ENCODE peak calls at places on chromosomes 12 and 14, in four cellular contexts. One of them, this sample, is unnamed.

GRCh38 chr14:54627718-54628345 is 60.9 kb downstream of the SAMD4A start:
- DNase-seq in GM12878: peak
- DNase-seq in HepG2: no peak
- DNase-seq in K562: no peak
- DNase-seq in this sample: no peak

GRCh38 chr12:24948816-24949722 is at the start of gene BCAT1:
- DNase-seq in HepG2: peak
- DNase-seq in K562: peak
- DNase-seq in GM12878: no peak
- DNase-seq in this sample: no peak

GRCh38 chr12:67430708-67431335 is 161.7 kb downstream of the CAND1 start:
- DNase-seq in HepG2: no peak
- DNase-seq in K562: no peak
- DNase-seq in GM12878: no peak
- DNase-seq in this sample: no peak

GRCh38 chr12:5864913-5865312 is 80.1 kb downstream of the ANO2 start:
- DNase-seq in GM12878: no peak
- DNase-seq in K562: no peak
- DNase-seq in HepG2: no peak
- DNase-seq in this sample: no peak

GRCh38 chr14:58639842-58640484 is 2.2 kb downstream of the DACT1 start:
- DNase-seq in HepG2: peak
- DNase-seq in K562: no peak
- DNase-seq in GM12878: peak
- DNase-seq in this sample: peak

GRCh38 chr12:11719678-11720099 is 70.2 kb downstream of the ETV6 start:
- DNase-seq in HepG2: no peak
- DNase-seq in GM12878: no peak
- DNase-seq in K562: no peak
- DNase-seq in this sample: no peak

GRCh38 chr12:82627799-82628198 is 58.9 kb upstream of the TMTC2 start:
- DNase-seq in K562: no peak
- DNase-seq in GM12878: no peak
- DNase-seq in HepG2: peak
- DNase-seq in this sample: peak

GRCh38 chr12:76621582-76622024 is 62.0 kb upstream of the OSBPL8 start:
- DNase-seq in GM12878: peak
- DNase-seq in K562: peak
- DNase-seq in HepG2: peak
- DNase-seq in this sample: peak

GRCh38 chr12:91381309-91381804 is 198.7 kb upstream of the DCN start:
- DNase-seq in HepG2: no peak
- DNase-seq in K562: no peak
- DNase-seq in GM12878: peak
- DNase-seq in this sample: no peak

GRCh38 chr12:3135522-3136461 is 58.6 kb downstream of the TSPAN9 start:
- DNase-seq in HepG2: peak
- DNase-seq in K562: peak
- DNase-seq in GM12878: peak
- DNase-seq in this sample: peak

GRCh38 chr14:104913413-104913812 is 11.3 kb upstream of the PLD4 start:
- DNase-seq in HepG2: no peak
- DNase-seq in GM12878: no peak
- DNase-seq in K562: no peak
- DNase-seq in this sample: no peak

GRCh38 chr14:76775159-76775694 is 14.0 kb downstream of the VASH1 start:
- DNase-seq in GM12878: no peak
- DNase-seq in K562: no peak
- DNase-seq in HepG2: no peak
- DNase-seq in this sample: no peak
- TF ChIP-seq POLR2AphosphoS5 in GM12878: no peak
- TF ChIP-seq POLR2AphosphoS5 in K562: no peak
- TF ChIP-seq POLR2AphosphoS5 in HepG2: no peak
- TF ChIP-seq POLR2AphosphoS5 in this sample: no peak

DNA sequence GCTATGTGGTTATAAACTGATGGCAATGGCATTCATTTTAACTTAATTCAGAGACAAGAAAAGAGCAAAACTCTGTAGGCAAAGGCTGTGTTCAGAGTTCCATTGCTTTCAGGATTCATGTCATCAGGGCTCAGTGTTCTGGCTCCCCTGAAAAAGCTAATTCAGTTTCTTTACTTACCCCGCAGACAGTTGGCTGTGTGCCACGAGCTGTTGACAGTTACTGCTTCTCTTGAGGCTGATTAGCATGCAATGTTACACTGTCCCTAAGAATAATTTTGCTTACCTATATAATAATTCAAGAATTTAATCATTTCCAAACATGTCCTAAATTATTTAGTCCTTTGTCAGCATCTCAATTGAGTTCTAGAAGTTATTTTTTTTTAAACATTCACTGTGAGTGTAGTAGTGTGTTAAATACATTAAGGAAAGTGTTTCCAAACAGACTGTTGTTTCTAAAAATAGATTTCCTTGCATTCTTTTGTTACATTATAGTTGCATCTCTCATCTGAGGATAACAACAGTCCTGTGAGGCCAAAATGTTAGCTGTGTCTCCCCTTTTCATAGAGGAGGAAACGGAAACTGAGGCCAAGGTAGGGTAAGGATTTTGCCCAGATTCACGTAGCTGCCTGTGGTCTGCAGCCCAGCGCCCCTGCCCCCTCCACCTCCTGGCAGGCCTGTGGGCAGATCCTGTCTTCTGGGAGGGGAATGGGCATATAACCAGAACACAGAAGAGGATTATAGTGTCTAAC is 98.6 kb downstream of the PELI2 start:
- DNase-seq in HepG2: no peak
- DNase-seq in K562: peak
- DNase-seq in GM12878: no peak
- DNase-seq in this sample: no peak
- TF ChIP-seq SRF in HepG2: no peak
- TF ChIP-seq SRF in K562: no peak
- TF ChIP-seq SRF in GM12878: no peak
- TF ChIP-seq SRF in this sample: no peak

GRCh38 chr12:121399391-121400331 is at the start of gene RNF34:
- DNase-seq in K562: peak
- DNase-seq in HepG2: peak
- DNase-seq in GM12878: peak
- DNase-seq in this sample: peak
- TF ChIP-seq REST in K562: peak
- TF ChIP-seq REST in HepG2: peak
- TF ChIP-seq REST in GM12878: no peak
- TF ChIP-seq REST in this sample: no peak

GRCh38 chr12:92701441-92701840 is 1.3 kb upstream of the PLEKHG7 start:
- DNase-seq in GM12878: no peak
- DNase-seq in HepG2: no peak
- DNase-seq in K562: no peak
- DNase-seq in this sample: no peak
- TF ChIP-seq POLR2AphosphoS5 in GM12878: no peak
- TF ChIP-seq POLR2AphosphoS5 in HepG2: no peak
- TF ChIP-seq POLR2AphosphoS5 in K562: no peak
- TF ChIP-seq POLR2AphosphoS5 in this sample: no peak

DNA sequence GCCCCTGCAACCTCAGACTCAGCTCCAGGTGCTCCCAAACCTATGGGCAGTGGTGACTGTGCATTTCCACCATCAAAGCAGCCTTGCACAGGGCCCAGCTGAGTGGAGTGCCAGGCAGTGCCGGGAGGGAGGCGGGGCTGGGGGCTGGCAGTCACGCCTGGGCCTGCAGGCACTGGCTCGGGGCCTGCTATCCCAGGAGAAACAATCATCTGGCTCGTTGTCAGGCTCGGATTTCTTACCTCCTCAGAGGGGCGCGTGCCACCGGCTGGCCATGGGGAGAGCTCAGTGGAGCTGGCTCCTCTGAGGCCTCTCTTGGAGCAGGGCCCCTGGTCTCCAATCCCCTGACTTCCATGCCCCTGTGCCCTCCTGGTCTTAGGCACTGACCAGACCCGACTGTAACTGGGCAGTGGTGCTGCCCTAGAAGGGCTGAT is 20.2 kb upstream of the PPP1R13B start:
- DNase-seq in GM12878: no peak
- DNase-seq in K562: no peak
- DNase-seq in HepG2: no peak
- DNase-seq in this sample: no peak
- TF ChIP-seq SRF in GM12878: no peak
- TF ChIP-seq SRF in K562: no peak
- TF ChIP-seq SRF in HepG2: no peak
- TF ChIP-seq SRF in this sample: no peak

DNA sequence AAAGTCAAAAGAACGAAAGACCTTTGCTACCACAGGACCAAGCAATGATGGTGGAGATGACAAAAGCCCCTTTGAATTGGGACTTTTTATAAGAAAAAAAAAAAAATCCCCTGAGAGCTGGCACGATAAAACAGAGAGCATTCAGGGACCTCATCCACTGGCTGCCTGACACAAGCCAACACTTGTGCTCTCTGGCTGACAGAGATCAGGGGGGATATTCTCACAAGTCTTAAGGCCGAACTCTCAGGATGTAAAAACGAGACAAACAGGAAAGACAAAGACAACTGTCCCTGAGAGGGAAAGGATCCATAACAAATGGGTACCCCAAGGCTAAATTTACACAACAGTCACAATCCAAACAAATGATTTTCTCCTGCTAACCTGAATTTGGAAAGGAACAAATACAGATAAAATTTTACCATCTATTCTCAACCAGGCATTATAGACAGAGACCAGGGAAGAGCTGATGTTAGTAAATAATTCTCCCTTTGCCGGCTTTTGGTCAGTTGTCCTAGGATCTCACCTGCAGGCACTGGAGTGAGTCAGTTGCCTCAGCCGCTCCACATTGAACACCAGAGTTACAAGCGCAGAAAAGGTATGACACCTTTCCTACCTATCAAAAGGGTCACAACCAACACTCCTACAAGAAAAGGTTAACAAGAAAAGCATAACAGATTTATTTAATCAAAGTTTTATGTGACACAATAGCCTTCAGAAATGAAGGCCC is 37.9 kb upstream of the GARIN6 start:
- DNase-seq in K562: no peak
- DNase-seq in GM12878: no peak
- DNase-seq in HepG2: no peak
- DNase-seq in this sample: no peak
- TF ChIP-seq REST in K562: no peak
- TF ChIP-seq REST in GM12878: no peak
- TF ChIP-seq REST in HepG2: no peak
- TF ChIP-seq REST in this sample: no peak

GRCh38 chr12:53192531-53193021 is 11.9 kb upstream of the CSAD start:
- DNase-seq in HepG2: no peak
- DNase-seq in K562: no peak
- DNase-seq in GM12878: no peak
- DNase-seq in this sample: no peak
- TF ChIP-seq POLR2AphosphoS5 in HepG2: no peak
- TF ChIP-seq POLR2AphosphoS5 in K562: no peak
- TF ChIP-seq POLR2AphosphoS5 in GM12878: no peak
- TF ChIP-seq POLR2AphosphoS5 in this sample: no peak

GRCh38 chr12:53976823-53977595 is 2.3 kb upstream of the HOTAIR start:
- DNase-seq in K562: no peak
- DNase-seq in GM12878: no peak
- DNase-seq in HepG2: no peak
- DNase-seq in this sample: no peak

GRCh38 chr12:53977596-53978464 is 3.1 kb upstream of the HOTAIR start:
- DNase-seq in GM12878: no peak
- DNase-seq in HepG2: no peak
- DNase-seq in K562: no peak
- DNase-seq in this sample: no peak

GRCh38 chr12:53976172-53976822 is 1.5 kb upstream of the HOTAIR start:
- DNase-seq in GM12878: no peak
- DNase-seq in K562: no peak
- DNase-seq in HepG2: no peak
- DNase-seq in this sample: no peak

GRCh38 chr12:53980448-53981388 is 4.2 kb upstream of the HOXC10 start:
- DNase-seq in GM12878: no peak
- DNase-seq in K562: no peak
- DNase-seq in HepG2: no peak
- DNase-seq in this sample: no peak

GRCh38 chr12:53978477-53979356 is 4.0 kb upstream of the HOTAIR start:
- DNase-seq in K562: no peak
- DNase-seq in HepG2: peak
- DNase-seq in GM12878: no peak
- DNase-seq in this sample: no peak
- TF ChIP-seq SRF in K562: no peak
- TF ChIP-seq SRF in HepG2: no peak
- TF ChIP-seq SRF in GM12878: no peak
- TF ChIP-seq SRF in this sample: no peak